ENCODE peak calls at places on chromosome 10, in nine cellular contexts. U is GM23338, X is A549, H is HCT116, G is SK-N-SH, L is Panc1, V is HepG2, W is GM12878, F is K562. I is an unnamed sample.

GRCh38 chr10:68139451-68140272 is 30.4 kb downstream of the MYPN start:
- DNase-seq in U (no peak), X (no peak), H (no peak), G (no peak), L (no peak), V (no peak), W (no peak), F (no peak), I (no peak)

GRCh38 chr10:133185421-133185820 is 25.4 kb downstream of the KNDC1 start:
- DNase-seq in U (no peak), X (no peak), H (no peak), G (no peak), L (no peak), V (no peak), W (no peak), F (no peak), I (no peak)

GRCh38 chr10:111319866-111320265 is 243.0 kb downstream of the ADRA2A start:
- DNase-seq in U (no peak), X (no peak), H (no peak), G (no peak), L (no peak), V (no peak), W (no peak), F (no peak), I (no peak)

GRCh38 chr10:125084191-125085186 is 75.9 kb downstream of the CTBP2 start:
- DNase-seq in U (peak), X (peak), H (peak), G (peak), L (peak), V (peak), W (no peak), F (no peak), I (no peak)

GRCh38 chr10:99331207-99331803 is 2.1 kb downstream of the CNNM1 start:
- DNase-seq in U (no peak), X (peak), H (no peak), G (no peak), L (no peak), V (peak), W (no peak), F (no peak), I (no peak)

GRCh38 chr10:33772370-33773331 is 438.2 kb upstream of the NRP1 start:
- DNase-seq in U (peak), X (no peak), H (no peak), G (no peak), L (no peak), V (no peak), W (no peak), F (no peak), I (peak)

GRCh38 chr10:87705339-87705738 is 45.7 kb downstream of the PAPSS2 start:
- DNase-seq in U (no peak), X (peak), H (no peak), G (no peak), L (no peak), V (no peak), W (no peak), F (no peak), I (no peak)

GRCh38 chr10:70169661-70170364 is 501 bp downstream of the SAR1A start:
- DNase-seq in U (peak), X (no peak), H (no peak), G (peak), L (no peak), V (no peak), W (no peak), F (no peak), I (no peak)

GRCh38 chr10:103881420-103882284 is 26.3 kb upstream of the SH3PXD2A start:
- DNase-seq in U (no peak), X (no peak), H (no peak), G (no peak), L (no peak), V (no peak), W (no peak), F (no peak), I (no peak)

GRCh38 chr10:113540845-113541553 is 11.9 kb upstream of the HABP2 start:
- DNase-seq in U (no peak), X (no peak), H (no peak), G (no peak), L (no peak), V (peak), W (no peak), F (no peak), I (no peak)

GRCh38 chr10:109348324-109348723 is 575.0 kb downstream of the XPNPEP1 start:
- DNase-seq in U (no peak), X (no peak), H (no peak), G (no peak), L (no peak), V (no peak), W (no peak), F (no peak), I (no peak)

GRCh38 chr10:73815719-73816030 is 4.3 kb upstream of the NDST2 start:
- DNase-seq in U (no peak), X (no peak), H (no peak), G (no peak), L (no peak), V (no peak), W (no peak), F (no peak), I (no peak)

GRCh38 chr10:109932391-109932790 is 9.1 kb upstream of the XPNPEP1 start:
- DNase-seq in U (no peak), X (no peak), H (no peak), G (no peak), L (no peak), V (no peak), W (no peak), F (no peak), I (no peak)

GRCh38 chr10:117663750-117664149 is 121.2 kb downstream of the EMX2 start:
- DNase-seq in U (no peak), X (peak), H (peak), G (no peak), L (peak), V (peak), W (peak), F (no peak), I (no peak)

GRCh38 chr10:9015005-9015404 is 960.5 kb downstream of the GATA3 start:
- DNase-seq in U (no peak), X (no peak), H (no peak), G (no peak), L (no peak), V (no peak), W (no peak), F (no peak), I (no peak)

GRCh38 chr10:50594012-50594411 is 29.7 kb downstream of the SGMS1 start:
- DNase-seq in U (no peak), X (peak), H (no peak), G (peak), L (peak), V (no peak), W (no peak), F (no peak), I (no peak)

GRCh38 chr10:86363833-86364511 is 2.6 kb downstream of the GRID1 start:
- DNase-seq in U (no peak), X (no peak), H (no peak), G (no peak), L (no peak), V (no peak), W (no peak), F (no peak), I (no peak)

GRCh38 chr10:12073526-12073925 is 4.8 kb downstream of the DHTKD1 start:
- DNase-seq in U (no peak), X (no peak), H (no peak), G (no peak), L (no peak), V (no peak), W (no peak), F (no peak), I (no peak)

GRCh38 chr10:86443936-86444335 is 77.3 kb upstream of the GRID1 start:
- DNase-seq in U (no peak), X (peak), H (no peak), G (no peak), L (no peak), V (no peak), W (no peak), F (no peak), I (no peak)

GRCh38 chr10:97279121-97279815 is 13.2 kb downstream of the ARHGAP19 start:
- DNase-seq in U (no peak), X (peak), H (no peak), G (no peak), L (no peak), V (peak), W (no peak), F (no peak), I (peak)

GRCh38 chr10:97277551-97277950 is 14.9 kb downstream of the ARHGAP19 start:
- DNase-seq in U (no peak), X (no peak), H (no peak), G (no peak), L (no peak), V (no peak), W (no peak), F (no peak), I (no peak)

GRCh38 chr10:97274828-97275227 is 17.6 kb downstream of the ARHGAP19 start:
- DNase-seq in U (no peak), X (no peak), H (no peak), G (no peak), L (no peak), V (no peak), W (no peak), F (no peak), I (no peak)

GRCh38 chr10:97280783-97281182 is 11.7 kb downstream of the ARHGAP19 start:
- DNase-seq in U (no peak), X (no peak), H (no peak), G (no peak), L (no peak), V (no peak), W (no peak), F (no peak), I (no peak)

DNA sequence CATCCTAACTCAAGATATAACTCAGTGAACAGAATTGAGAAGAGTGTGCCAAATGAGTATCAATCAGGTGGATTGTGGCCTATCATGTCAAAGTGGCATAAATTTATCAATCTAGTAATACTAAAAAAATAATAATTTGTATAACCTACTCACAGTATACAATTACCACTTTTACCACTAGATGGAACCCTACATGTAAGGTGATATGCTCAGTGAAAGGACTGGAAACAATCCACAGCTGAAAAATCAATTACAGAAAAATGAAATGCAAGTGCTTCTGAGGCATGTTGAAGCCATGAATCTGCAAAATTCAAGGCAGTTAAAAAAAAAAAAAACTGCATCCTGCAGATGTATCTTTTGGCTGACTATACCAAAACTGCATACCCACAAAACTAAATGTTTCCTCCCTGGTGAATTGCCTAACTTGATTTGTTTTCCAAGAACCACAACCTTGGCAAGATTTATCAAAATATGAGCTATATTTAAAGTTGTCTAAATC is 13.9 kb downstream of the ARHGAP19 start:
- DNase-seq in U (peak), X (peak), H (peak), G (peak), L (peak), V (peak), W (no peak), F (peak), I (peak)
- H3K27ac ChIP-seq in U (peak), X (peak), H (no peak), G (peak), L (peak), V (peak), W (no peak), F (peak), I (peak)

GRCh38 chr10:15719899-15720634 is at the start of gene ITGA8:
- DNase-seq in U (peak), X (peak), H (no peak), G (peak), L (no peak), V (no peak), W (no peak), F (no peak), I (no peak)
- TF ChIP-seq REST in U (no peak), X (no peak), H (no peak), G (no peak), L (no peak), V (no peak), W (no peak), F (no peak), I (no peak)

DNA sequence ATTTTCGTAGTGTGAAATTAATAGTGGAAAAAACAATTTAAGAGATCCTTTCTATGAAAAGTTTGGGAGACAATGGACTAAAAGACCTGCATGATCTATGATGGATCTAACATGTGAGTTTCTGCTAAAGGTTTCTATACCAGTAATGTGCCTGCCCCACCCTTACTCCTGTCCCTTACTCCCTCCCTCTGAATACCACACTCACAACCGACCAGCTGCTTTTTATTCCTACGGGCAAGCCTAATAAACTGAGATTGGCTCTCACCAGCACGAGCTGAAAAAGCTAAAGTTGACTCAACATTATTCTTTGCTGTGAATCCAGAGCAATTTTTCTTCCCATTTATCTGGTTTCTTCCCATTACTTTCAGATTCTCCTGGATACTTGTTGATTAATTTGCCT is 17.8 kb upstream of the REEP3 start:
- DNase-seq in U (no peak), X (no peak), H (no peak), G (no peak), L (no peak), V (no peak), W (no peak), F (no peak), I (no peak)
- H3K27ac ChIP-seq in U (peak), X (no peak), H (no peak), G (no peak), L (no peak), V (no peak), W (no peak), F (no peak), I (no peak)

GRCh38 chr10:132097609-132098377 is 32.0 kb downstream of the JAKMIP3 start:
- DNase-seq in U (no peak), X (no peak), H (no peak), G (no peak), L (no peak), V (no peak), W (no peak), F (no peak), I (no peak)
- TF ChIP-seq REST in U (no peak), X (no peak), H (no peak), G (no peak), L (no peak), V (no peak), W (no peak), F (no peak), I (no peak)